ENCODE peak calls at places on chromosomes 4 and X, in ten cellular contexts. One of them, this sample, is unnamed.
A peak's percentile ranks its signal among the peaks of the same experiment; 100 is the strongest.

GRCh38 chrX:107603433-107604159 is 24.7 kb upstream of the PRPS1 start:
- DNase-seq in endodermal cell: no peak
- DNase-seq in astrocyte: no peak
- DNase-seq in SK-N-SH: no peak
- DNase-seq in fibroblast of lung: no peak
- DNase-seq in PC-3: no peak
- DNase-seq in IMR-90: no peak
- DNase-seq in Karpas-422: no peak
- DNase-seq in K562: no peak
- DNase-seq in GM23248: no peak
- DNase-seq in this sample: no peak

GRCh38 chr4:68572653-68573052 is 3.5 kb downstream of the UGT2B17 start:
- DNase-seq in K562: no peak
- DNase-seq in GM23248: no peak
- DNase-seq in endodermal cell: no peak
- DNase-seq in PC-3: no peak
- DNase-seq in SK-N-SH: no peak
- DNase-seq in IMR-90: no peak
- DNase-seq in fibroblast of lung: no peak
- DNase-seq in astrocyte: no peak
- DNase-seq in Karpas-422: no peak
- DNase-seq in this sample: no peak

GRCh38 chr4:125321709-125322362 is 7.1 kb downstream of the FAT4 start:
- DNase-seq in fibroblast of lung: peak; percentile 64
- DNase-seq in SK-N-SH: no peak
- DNase-seq in astrocyte: peak; percentile 58
- DNase-seq in GM23248: peak; percentile 84
- DNase-seq in IMR-90: peak; percentile 61
- DNase-seq in K562: no peak
- DNase-seq in Karpas-422: no peak
- DNase-seq in endodermal cell: no peak
- DNase-seq in PC-3: peak; percentile 48
- DNase-seq in this sample: peak; percentile 73

GRCh38 chr4:83232087-83232486 is 52.5 kb downstream of the COQ2 start:
- DNase-seq in SK-N-SH: no peak
- DNase-seq in astrocyte: no peak
- DNase-seq in K562: no peak
- DNase-seq in Karpas-422: no peak
- DNase-seq in IMR-90: no peak
- DNase-seq in PC-3: no peak
- DNase-seq in endodermal cell: no peak
- DNase-seq in GM23248: peak; percentile 6
- DNase-seq in fibroblast of lung: no peak
- DNase-seq in this sample: peak; percentile 7

GRCh38 chrX:132576945-132577344 is 88.1 kb upstream of the MBNL3 start:
- DNase-seq in K562: no peak
- DNase-seq in GM23248: peak; percentile 10
- DNase-seq in SK-N-SH: no peak
- DNase-seq in astrocyte: no peak
- DNase-seq in PC-3: no peak
- DNase-seq in Karpas-422: no peak
- DNase-seq in fibroblast of lung: no peak
- DNase-seq in IMR-90: no peak
- DNase-seq in endodermal cell: no peak
- DNase-seq in this sample: peak; percentile 57

GRCh38 chr4:148935179-148935578 is 493.0 kb upstream of the NR3C2 start:
- DNase-seq in IMR-90: no peak
- DNase-seq in K562: no peak
- DNase-seq in fibroblast of lung: no peak
- DNase-seq in SK-N-SH: no peak
- DNase-seq in PC-3: no peak
- DNase-seq in Karpas-422: no peak
- DNase-seq in GM23248: no peak
- DNase-seq in endodermal cell: no peak
- DNase-seq in astrocyte: no peak
- DNase-seq in this sample: no peak

GRCh38 chrX:41561045-41561444 is 113.9 kb downstream of the NYX start:
- DNase-seq in IMR-90: peak; percentile 95
- DNase-seq in astrocyte: peak; percentile 91
- DNase-seq in K562: peak; percentile 68
- DNase-seq in fibroblast of lung: peak; percentile 89
- DNase-seq in SK-N-SH: no peak
- DNase-seq in endodermal cell: no peak
- DNase-seq in Karpas-422: no peak
- DNase-seq in PC-3: peak; percentile 57
- DNase-seq in GM23248: peak; percentile 85
- DNase-seq in this sample: peak; percentile 70

GRCh38 chr4:120052840-120053239 is 13.8 kb downstream of the MAD2L1 start:
- DNase-seq in fibroblast of lung: peak; percentile 100
- DNase-seq in GM23248: peak; percentile 98
- DNase-seq in PC-3: peak; percentile 14
- DNase-seq in K562: peak; percentile 24
- DNase-seq in Karpas-422: no peak
- DNase-seq in astrocyte: peak; percentile 91
- DNase-seq in SK-N-SH: no peak
- DNase-seq in IMR-90: peak; percentile 99
- DNase-seq in endodermal cell: no peak
- DNase-seq in this sample: peak; percentile 92

GRCh38 chr4:6740347-6740746 is 24.4 kb downstream of the BLOC1S4 start:
- DNase-seq in IMR-90: no peak
- DNase-seq in endodermal cell: no peak
- DNase-seq in K562: no peak
- DNase-seq in GM23248: no peak
- DNase-seq in SK-N-SH: peak; percentile 2
- DNase-seq in astrocyte: no peak
- DNase-seq in PC-3: no peak
- DNase-seq in fibroblast of lung: no peak
- DNase-seq in Karpas-422: no peak
- DNase-seq in this sample: no peak

GRCh38 chr4:14196141-14196540 is 568.6 kb upstream of the BOD1L1 start:
- DNase-seq in fibroblast of lung: peak; percentile 79
- DNase-seq in endodermal cell: peak; percentile 89
- DNase-seq in SK-N-SH: no peak
- DNase-seq in astrocyte: peak; percentile 55
- DNase-seq in K562: peak; percentile 7
- DNase-seq in IMR-90: peak; percentile 69
- DNase-seq in PC-3: peak; percentile 71
- DNase-seq in GM23248: peak; percentile 69
- DNase-seq in Karpas-422: no peak
- DNase-seq in this sample: peak; percentile 77

GRCh38 chr4:39205476-39205875 is 23.1 kb downstream of the WDR19 start:
- DNase-seq in astrocyte: peak; percentile 7
- DNase-seq in endodermal cell: no peak
- DNase-seq in fibroblast of lung: no peak
- DNase-seq in PC-3: no peak
- DNase-seq in IMR-90: no peak
- DNase-seq in Karpas-422: no peak
- DNase-seq in K562: no peak
- DNase-seq in SK-N-SH: no peak
- DNase-seq in GM23248: no peak
- DNase-seq in this sample: no peak

GRCh38 chr4:39201963-39202362 is 19.6 kb downstream of the WDR19 start:
- DNase-seq in K562: no peak
- DNase-seq in endodermal cell: no peak
- DNase-seq in IMR-90: no peak
- DNase-seq in SK-N-SH: no peak
- DNase-seq in Karpas-422: no peak
- DNase-seq in GM23248: no peak
- DNase-seq in astrocyte: no peak
- DNase-seq in PC-3: no peak
- DNase-seq in fibroblast of lung: no peak
- DNase-seq in this sample: no peak

GRCh38 chr4:39204543-39204942 is 22.2 kb downstream of the WDR19 start:
- DNase-seq in K562: no peak
- DNase-seq in IMR-90: no peak
- DNase-seq in PC-3: no peak
- DNase-seq in endodermal cell: no peak
- DNase-seq in astrocyte: no peak
- DNase-seq in Karpas-422: no peak
- DNase-seq in SK-N-SH: peak; percentile 2
- DNase-seq in fibroblast of lung: no peak
- DNase-seq in GM23248: no peak
- DNase-seq in this sample: no peak

GRCh38 chr4:39205000-39205399 is 22.7 kb downstream of the WDR19 start:
- DNase-seq in IMR-90: no peak
- DNase-seq in fibroblast of lung: no peak
- DNase-seq in GM23248: no peak
- DNase-seq in SK-N-SH: peak; percentile 39
- DNase-seq in K562: no peak
- DNase-seq in astrocyte: peak; percentile 28
- DNase-seq in endodermal cell: no peak
- DNase-seq in PC-3: no peak
- DNase-seq in Karpas-422: no peak
- DNase-seq in this sample: peak; percentile 1
- H3K36me3 ChIP-seq in IMR-90: peaks cover 12% of the 10 kb centered on the region
- H3K36me3 ChIP-seq in fibroblast of lung: peaks cover 2% of the 10 kb centered on the region
- H3K36me3 ChIP-seq in GM23248: peaks cover 48% of the 10 kb centered on the region
- H3K36me3 ChIP-seq in SK-N-SH: peaks cover 68% of the 10 kb centered on the region
- H3K36me3 ChIP-seq in K562: no peaks in the 10 kb centered on the region
- H3K36me3 ChIP-seq in astrocyte: peaks cover 20% of the 10 kb centered on the region
- H3K36me3 ChIP-seq in endodermal cell: peaks cover 62% of the 10 kb centered on the region
- H3K36me3 ChIP-seq in PC-3: no peaks in the 10 kb centered on the region
- H3K36me3 ChIP-seq in Karpas-422: peaks cover 49% of the 10 kb centered on the region
- H3K36me3 ChIP-seq in this sample: peaks cover 57% of the 10 kb centered on the region

GRCh38 chr4:15777697-15778096 is 431 bp upstream of the CD38 start:
- DNase-seq in fibroblast of lung: no peak
- DNase-seq in K562: no peak
- DNase-seq in GM23248: no peak
- DNase-seq in PC-3: no peak
- DNase-seq in Karpas-422: no peak
- DNase-seq in astrocyte: no peak
- DNase-seq in endodermal cell: no peak
- DNase-seq in IMR-90: no peak
- DNase-seq in SK-N-SH: no peak
- DNase-seq in this sample: no peak

GRCh38 chr4:15771419-15772058 is 6.6 kb upstream of the CD38 start:
- DNase-seq in IMR-90: no peak
- DNase-seq in astrocyte: no peak
- DNase-seq in endodermal cell: no peak
- DNase-seq in SK-N-SH: no peak
- DNase-seq in fibroblast of lung: no peak
- DNase-seq in K562: no peak
- DNase-seq in Karpas-422: no peak
- DNase-seq in GM23248: no peak
- DNase-seq in PC-3: no peak
- DNase-seq in this sample: no peak

GRCh38 chr4:15776871-15777648 is 1.1 kb upstream of the CD38 start:
- DNase-seq in endodermal cell: no peak
- DNase-seq in astrocyte: no peak
- DNase-seq in fibroblast of lung: no peak
- DNase-seq in K562: no peak
- DNase-seq in GM23248: no peak
- DNase-seq in SK-N-SH: no peak
- DNase-seq in IMR-90: no peak
- DNase-seq in PC-3: no peak
- DNase-seq in Karpas-422: peak; percentile 73
- DNase-seq in this sample: no peak

GRCh38 chr4:15778191-15778741 is at the start of gene CD38:
- DNase-seq in fibroblast of lung: no peak
- DNase-seq in endodermal cell: peak; percentile 78
- DNase-seq in GM23248: peak; percentile 41
- DNase-seq in SK-N-SH: peak; percentile 78
- DNase-seq in IMR-90: no peak
- DNase-seq in Karpas-422: peak; percentile 65
- DNase-seq in K562: no peak
- DNase-seq in astrocyte: no peak
- DNase-seq in PC-3: no peak
- DNase-seq in this sample: no peak

GRCh38 chr4:15774020-15774420 is 4.1 kb upstream of the CD38 start:
- DNase-seq in endodermal cell: no peak
- DNase-seq in IMR-90: no peak
- DNase-seq in K562: no peak
- DNase-seq in fibroblast of lung: no peak
- DNase-seq in GM23248: peak; percentile 46
- DNase-seq in astrocyte: no peak
- DNase-seq in Karpas-422: no peak
- DNase-seq in SK-N-SH: no peak
- DNase-seq in PC-3: no peak
- DNase-seq in this sample: no peak
- H3K4me1 ChIP-seq in endodermal cell: no peaks in the 10 kb centered on the region
- H3K4me1 ChIP-seq in IMR-90: no peaks in the 10 kb centered on the region
- H3K4me1 ChIP-seq in K562: no peaks in the 10 kb centered on the region
- H3K4me1 ChIP-seq in fibroblast of lung: no peaks in the 10 kb centered on the region
- H3K4me1 ChIP-seq in GM23248: no peaks in the 10 kb centered on the region
- H3K4me1 ChIP-seq in astrocyte: peaks cover 4% of the 10 kb centered on the region
- H3K4me1 ChIP-seq in Karpas-422: peaks cover 22% of the 10 kb centered on the region
- H3K4me1 ChIP-seq in SK-N-SH: peaks cover 6% of the 10 kb centered on the region
- H3K4me1 ChIP-seq in PC-3: peaks cover 3% of the 10 kb centered on the region
- H3K4me1 ChIP-seq in this sample: peaks cover 3% of the 10 kb centered on the region

DNA sequence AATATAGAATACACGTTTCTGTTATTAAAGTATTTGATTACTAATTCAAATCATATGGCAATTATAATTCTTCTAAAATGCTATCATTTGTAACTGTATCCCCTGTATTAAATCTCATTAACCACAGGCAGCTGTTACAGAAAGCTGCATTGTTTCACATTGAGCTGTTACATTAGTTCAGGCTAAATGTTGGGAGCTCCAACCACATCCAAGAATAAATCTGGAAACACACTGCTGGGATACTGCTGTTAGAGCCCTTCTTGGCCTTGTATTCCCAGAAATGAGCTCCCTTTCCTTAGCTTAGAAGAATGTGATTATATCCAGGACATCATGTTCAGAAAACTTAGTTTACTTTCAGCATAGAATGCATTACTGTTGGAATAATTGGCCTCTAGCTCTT is 48.2 kb downstream of the GUCY1B1 start:
- DNase-seq in PC-3: no peak
- DNase-seq in Karpas-422: no peak
- DNase-seq in fibroblast of lung: peak; percentile 84
- DNase-seq in IMR-90: peak; percentile 79
- DNase-seq in K562: no peak
- DNase-seq in astrocyte: peak; percentile 94
- DNase-seq in SK-N-SH: no peak
- DNase-seq in GM23248: peak; percentile 39
- DNase-seq in endodermal cell: no peak
- DNase-seq in this sample: peak; percentile 66
- H3K9ac ChIP-seq in PC-3: no peak overlapping the region
- H3K9ac ChIP-seq in Karpas-422: no peak overlapping the region
- H3K9ac ChIP-seq in fibroblast of lung: no peak overlapping the region
- H3K9ac ChIP-seq in IMR-90: no peak overlapping the region
- H3K9ac ChIP-seq in K562: no peak overlapping the region
- H3K9ac ChIP-seq in astrocyte: peak overlapping the region; percentile 13
- H3K9ac ChIP-seq in SK-N-SH: no peak overlapping the region
- H3K9ac ChIP-seq in GM23248: no peak overlapping the region
- H3K9ac ChIP-seq in endodermal cell: no peak overlapping the region
- H3K9ac ChIP-seq in this sample: no peak overlapping the region

GRCh38 chr4:108637856-108638255 is 12.5 kb upstream of the OSTC start:
- DNase-seq in fibroblast of lung: no peak
- DNase-seq in K562: no peak
- DNase-seq in Karpas-422: no peak
- DNase-seq in SK-N-SH: no peak
- DNase-seq in PC-3: no peak
- DNase-seq in astrocyte: no peak
- DNase-seq in IMR-90: no peak
- DNase-seq in endodermal cell: no peak
- DNase-seq in GM23248: peak; percentile 62
- DNase-seq in this sample: peak; percentile 60

GRCh38 chr4:108636246-108636645 is 14.2 kb upstream of the OSTC start:
- DNase-seq in PC-3: no peak
- DNase-seq in Karpas-422: no peak
- DNase-seq in GM23248: peak; percentile 40
- DNase-seq in IMR-90: no peak
- DNase-seq in astrocyte: no peak
- DNase-seq in endodermal cell: no peak
- DNase-seq in K562: no peak
- DNase-seq in fibroblast of lung: no peak
- DNase-seq in SK-N-SH: no peak
- DNase-seq in this sample: peak; percentile 39

GRCh38 chr4:108635070-108635655 is 14.8 kb downstream of the RPL34 start:
- DNase-seq in GM23248: peak; percentile 76
- DNase-seq in fibroblast of lung: no peak
- DNase-seq in IMR-90: no peak
- DNase-seq in endodermal cell: peak; percentile 44
- DNase-seq in K562: no peak
- DNase-seq in Karpas-422: no peak
- DNase-seq in SK-N-SH: no peak
- DNase-seq in PC-3: no peak
- DNase-seq in astrocyte: no peak
- DNase-seq in this sample: peak; percentile 40
- H3K36me3 ChIP-seq in GM23248: peaks cover 36% of the 10 kb centered on the region
- H3K36me3 ChIP-seq in fibroblast of lung: peaks cover 9% of the 10 kb centered on the region
- H3K36me3 ChIP-seq in IMR-90: peaks cover 24% of the 10 kb centered on the region
- H3K36me3 ChIP-seq in endodermal cell: peaks cover 33% of the 10 kb centered on the region
- H3K36me3 ChIP-seq in K562: peaks cover 59% of the 10 kb centered on the region
- H3K36me3 ChIP-seq in Karpas-422: peaks cover 29% of the 10 kb centered on the region
- H3K36me3 ChIP-seq in SK-N-SH: peaks cover 30% of the 10 kb centered on the region
- H3K36me3 ChIP-seq in PC-3: peaks cover 9% of the 10 kb centered on the region
- H3K36me3 ChIP-seq in astrocyte: peaks cover 42% of the 10 kb centered on the region
- H3K36me3 ChIP-seq in this sample: peaks cover 40% of the 10 kb centered on the region

This sample was measured in adipocyte.